ENCODE peak calls at places on chromosomes 2 and 18, in six cellular contexts. L is A549, A is GM12878, N is endothelial cell of umbilical vein, H is K562, K is HepG2. S is an unnamed sample.

GRCh38 chr18:63376493-63377053 is 9.6 kb upstream of the KDSR start:
- DNase-seq in L (no peak), A (no peak), N (no peak), H (no peak), K (no peak), S (peak)

GRCh38 chr18:8605974-8606373 is 3.3 kb upstream of the RAB12 start:
- DNase-seq in L (no peak), A (peak), N (no peak), H (no peak), K (no peak), S (no peak)

GRCh38 chr2:101803945-101804696 is 106.6 kb downstream of the MAP4K4 start:
- DNase-seq in L (no peak), A (no peak), N (no peak), H (no peak), K (peak), S (no peak)

GRCh38 chr2:56053679-56054078 is 130.1 kb upstream of the EFEMP1 start:
- DNase-seq in L (no peak), A (no peak), N (no peak), H (no peak), K (no peak), S (no peak)

GRCh38 chr2:1681017-1681318 is 63.3 kb downstream of the PXDN start:
- DNase-seq in L (no peak), A (no peak), N (no peak), H (no peak), K (no peak), S (no peak)

GRCh38 chr2:608711-609110 is 68.5 kb downstream of the TMEM18 start:
- DNase-seq in L (no peak), A (no peak), N (no peak), H (no peak), K (no peak), S (no peak)

GRCh38 chr2:72293620-72294019 is 146.0 kb upstream of the CYP26B1 start:
- DNase-seq in L (peak), A (no peak), N (peak), H (no peak), K (no peak), S (no peak)

GRCh38 chr2:218256612-218257350 is 4.0 kb upstream of the GPBAR1 start:
- DNase-seq in L (no peak), A (no peak), N (no peak), H (no peak), K (no peak), S (no peak)

GRCh38 chr2:227613272-227613660 is 1.4 kb downstream of the SCYGR3 start:
- DNase-seq in L (no peak), A (no peak), N (no peak), H (no peak), K (no peak), S (no peak)

GRCh38 chr2:207960090-207960489 is 65.2 kb downstream of the PLEKHM3 start:
- DNase-seq in L (no peak), A (no peak), N (peak), H (peak), K (no peak), S (no peak)

GRCh38 chr2:30736461-30737325 is 70.6 kb downstream of the CAPN13 start:
- DNase-seq in L (no peak), A (no peak), N (no peak), H (no peak), K (no peak), S (no peak)

GRCh38 chr2:134782792-134783191 is 55.6 kb upstream of the ACMSD start:
- DNase-seq in L (no peak), A (no peak), N (peak), H (no peak), K (peak), S (peak)

GRCh38 chr2:200435379-200435778 is 74.5 kb downstream of the KCTD18 start:
- DNase-seq in L (no peak), A (no peak), N (no peak), H (no peak), K (no peak), S (no peak)

GRCh38 chr18:8095947-8096570 is 513.2 kb upstream of the RAB12 start:
- DNase-seq in L (no peak), A (no peak), N (no peak), H (no peak), K (no peak), S (no peak)

GRCh38 chr2:65835975-65836549 is 403.7 kb upstream of the SPRED2 start:
- DNase-seq in L (no peak), A (no peak), N (no peak), H (no peak), K (no peak), S (no peak)

GRCh38 chr2:6826081-6826913 is 39.4 kb downstream of the CMPK2 start:
- DNase-seq in L (peak), A (peak), N (peak), H (peak), K (peak), S (peak)

GRCh38 chr2:43906448-43907122 is 67.8 kb downstream of the ABCG8 start:
- DNase-seq in L (no peak), A (no peak), N (no peak), H (no peak), K (peak), S (no peak)

GRCh38 chr2:162327134-162327769 is 8.8 kb upstream of the IFIH1 start:
- DNase-seq in L (no peak), A (no peak), N (no peak), H (peak), K (no peak), S (peak)

GRCh38 chr2:204069804-204070203 is 133.2 kb downstream of the ICOS start:
- DNase-seq in L (no peak), A (no peak), N (no peak), H (no peak), K (no peak), S (no peak)

GRCh38 chr2:53312181-53312580 is 455.4 kb upstream of the CHAC2 start:
- DNase-seq in L (no peak), A (no peak), N (no peak), H (no peak), K (no peak), S (no peak)

GRCh38 chr2:228474466-228474865 is 293.0 kb upstream of the SPHKAP start:
- DNase-seq in L (no peak), A (no peak), N (no peak), H (no peak), K (no peak), S (no peak)

GRCh38 chr18:36427369-36427768 is 129.9 kb downstream of the FHOD3 start:
- DNase-seq in L (no peak), A (no peak), N (no peak), H (no peak), K (no peak), S (no peak)

GRCh38 chr2:99852376-99852934 is 289.9 kb downstream of the AFF3 start:
- DNase-seq in L (no peak), A (no peak), N (no peak), H (no peak), K (no peak), S (no peak)

GRCh38 chr2:197710424-197711042 is 5.4 kb downstream of the MARS2 start:
- DNase-seq in L (no peak), A (peak), N (no peak), H (no peak), K (no peak), S (peak)
- TF ChIP-seq MYC in L (no peak), A (no peak), N (no peak), H (no peak), K (no peak), S (no peak)

GRCh38 chr2:10303174-10303633 is 500 bp downstream of the HPCAL1 start:
- DNase-seq in L (no peak), A (no peak), N (no peak), H (no peak), K (no peak), S (no peak)

GRCh38 chr2:10302479-10303173 is at the start of gene HPCAL1:
- DNase-seq in L (peak), A (peak), N (peak), H (peak), K (peak), S (peak)

GRCh38 chr2:10305254-10305635 is 2.5 kb downstream of the HPCAL1 start:
- DNase-seq in L (no peak), A (no peak), N (peak), H (no peak), K (no peak), S (peak)

GRCh38 chr2:10304458-10305253 is 2.0 kb downstream of the HPCAL1 start:
- DNase-seq in L (no peak), A (no peak), N (no peak), H (no peak), K (no peak), S (peak)

GRCh38 chr2:10303634-10304378 is 1.1 kb downstream of the HPCAL1 start:
- DNase-seq in L (peak), A (no peak), N (peak), H (peak), K (peak), S (peak)
- TF ChIP-seq MYC in L (no peak), A (no peak), N (no peak), H (no peak), K (no peak), S (no peak)

GRCh38 chr2:69694894-69695849 is 46.8 kb upstream of the ANXA4 start:
- DNase-seq in L (peak), A (no peak), N (no peak), H (no peak), K (peak), S (peak)

GRCh38 chr2:69695850-69696216 is 46.1 kb upstream of the ANXA4 start:
- DNase-seq in L (no peak), A (no peak), N (no peak), H (no peak), K (no peak), S (no peak)

GRCh38 chr2:69692424-69692823 is 48.9 kb upstream of the AAK1 start:
- DNase-seq in L (no peak), A (no peak), N (no peak), H (no peak), K (no peak), S (no peak)

GRCh38 chr2:69693472-69694450 is 48.2 kb upstream of the ANXA4 start:
- DNase-seq in L (no peak), A (peak), N (no peak), H (no peak), K (no peak), S (peak)

DNA sequence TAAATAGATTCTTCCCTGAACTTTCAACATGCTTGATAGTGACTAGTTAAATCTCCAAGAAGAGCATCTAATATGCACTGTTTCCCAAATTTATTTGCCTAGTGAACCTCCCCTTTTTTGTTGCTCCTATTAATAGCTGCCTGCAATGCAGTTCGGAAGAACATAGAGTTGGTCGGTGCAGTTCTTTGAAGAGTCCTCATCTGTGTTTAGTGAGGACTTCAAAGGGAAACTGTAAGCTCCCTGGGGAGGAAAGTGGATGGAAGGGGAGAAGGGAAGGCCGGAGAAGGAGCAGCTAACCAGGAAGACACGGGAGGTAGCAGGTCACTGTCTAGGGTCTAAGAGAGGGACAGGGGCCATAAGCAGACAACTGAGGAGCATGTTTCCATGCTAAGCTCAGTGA is 48.9 kb upstream of the ANXA4 start:
- DNase-seq in L (no peak), A (no peak), N (no peak), H (no peak), K (peak), S (no peak)
- TF ChIP-seq MYC in L (no peak), A (no peak), N (no peak), H (no peak), K (no peak), S (no peak)

GRCh38 chr2:120109186-120110061 is 96.5 kb downstream of the EPB41L5 start:
- DNase-seq in L (peak), A (peak), N (peak), H (peak), K (peak), S (peak)
- TF ChIP-seq MYC in L (no peak), A (no peak), N (no peak), H (no peak), K (no peak), S (no peak)

S was measured in NB4.